ENCODE peak calls at places on chromosomes 6 and 20, in four cellular contexts. W is endothelial cell of umbilical vein, Y is body of pancreas, P is adrenal gland. H is an unnamed sample. For H3K9me3, the result is how much of the 10 kb centered on the place peaks cover.

GRCh38 chr6:169661357-169661756 is 40.5 kb downstream of the WDR27 start:
- DNase-seq in W (no peak), Y (no peak), P (no peak), H (no peak)

GRCh38 chr6:4021862-4022715 is 56.8 kb downstream of the FAM217A start:
- DNase-seq in W (peak), Y (no peak), P (no peak), H (no peak)

GRCh38 chr20:20450461-20451027 is 82.6 kb downstream of the INSM1 start:
- DNase-seq in W (peak), Y (peak), P (no peak), H (peak)

GRCh38 chr6:2940010-2940850 is 31.1 kb downstream of the SERPINB6 start:
- DNase-seq in W (no peak), Y (no peak), P (no peak), H (no peak)

GRCh38 chr20:3753098-3753497 is 14.5 kb downstream of the ADISSP start:
- DNase-seq in W (peak), Y (peak), P (peak), H (peak)

GRCh38 chr20:4014031-4014474 is 1.3 kb downstream of the RNF24 start:
- DNase-seq in W (peak), Y (peak), P (peak), H (no peak)

GRCh38 chr6:2843138-2843740 is 1.6 kb upstream of the SERPINB1 start:
- DNase-seq in W (no peak), Y (peak), P (no peak), H (no peak)

GRCh38 chr6:148837941-148838340 is 91.1 kb downstream of the UST start:
- DNase-seq in W (no peak), Y (no peak), P (no peak), H (no peak)

GRCh38 chr6:47106721-47107197 is 64.6 kb upstream of the ADGRF1 start:
- DNase-seq in W (no peak), Y (no peak), P (no peak), H (no peak)

GRCh38 chr6:44404022-44404714 is 16.7 kb downstream of the CDC5L start:
- DNase-seq in W (no peak), Y (no peak), P (no peak), H (no peak)

DNA sequence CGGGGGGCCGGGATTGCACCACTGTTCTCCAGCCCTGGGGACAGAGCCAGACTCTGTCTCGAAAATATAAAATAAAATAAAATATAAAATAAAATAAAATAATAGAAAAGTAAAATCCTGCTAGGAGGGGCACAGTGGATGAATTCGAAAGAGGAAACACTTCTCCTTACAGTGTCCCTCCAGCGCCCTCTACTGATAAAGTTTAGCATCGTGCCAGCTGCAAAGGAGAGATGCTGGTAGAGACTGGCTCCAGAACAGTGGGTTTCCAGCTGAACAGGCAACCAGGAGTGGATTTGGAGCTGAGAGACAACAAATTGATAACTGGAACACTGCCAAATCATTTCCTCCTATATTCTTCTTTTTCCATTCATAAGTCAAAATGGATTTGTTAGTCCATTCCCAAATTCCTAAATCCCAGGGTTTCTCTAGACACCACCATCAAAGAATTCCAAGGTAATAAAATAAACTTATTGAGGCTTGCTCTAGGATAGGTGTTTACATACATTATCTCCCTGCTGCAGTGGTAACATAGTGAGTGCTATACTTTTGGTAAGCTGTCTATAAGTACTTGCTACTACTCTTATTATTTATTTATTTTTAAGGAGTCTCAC is 31.7 kb upstream of the TBPL1 start:
- DNase-seq in W (peak), Y (peak), P (peak), H (peak)
- TF ChIP-seq CTCF in W (peak), Y (peak), P (peak), H (peak)

DNA sequence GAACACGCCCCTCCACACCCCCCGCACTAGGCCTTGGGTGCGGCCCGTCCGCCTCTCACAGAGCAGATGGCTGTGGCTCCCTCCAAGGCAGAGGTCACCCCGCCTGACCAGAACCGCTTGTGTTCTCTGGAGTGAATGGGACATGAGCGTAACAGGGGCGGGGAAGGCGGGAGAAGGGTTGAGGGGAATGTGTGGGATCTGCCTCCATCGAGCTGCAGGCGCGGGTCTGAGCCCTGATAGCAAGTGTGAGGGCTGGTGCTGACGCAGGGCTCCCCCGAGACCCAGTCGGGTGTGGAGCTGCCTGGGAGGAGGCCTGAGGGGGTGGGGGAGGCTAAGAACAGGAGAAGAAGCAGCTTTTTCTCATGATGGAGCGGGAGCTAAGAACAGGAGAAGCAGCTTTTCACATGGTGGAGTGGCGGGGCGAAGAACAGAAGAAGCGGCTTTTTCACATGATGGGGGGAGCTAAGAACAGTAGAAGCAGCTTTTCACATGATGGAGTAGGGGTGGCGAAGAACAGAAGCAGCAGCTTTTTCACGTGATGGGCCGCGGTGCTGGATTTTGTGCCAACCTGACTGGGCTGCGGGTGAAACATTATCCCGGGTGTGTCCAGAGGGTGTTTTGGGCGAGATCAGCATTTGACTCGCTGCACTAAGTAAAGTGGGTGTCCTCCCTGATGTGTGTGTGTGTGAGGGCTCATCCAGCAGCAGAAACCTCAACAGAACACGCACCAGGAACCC is 169.2 kb downstream of the TTLL2 start:
- DNase-seq in W (no peak), Y (no peak), P (no peak), H (peak)
- H3K9me3 ChIP-seq in W (under half), Y (under half), P (under half), H (under half)

GRCh38 chr20:50929299-50930138 is 1.7 kb downstream of the ADNP start:
- DNase-seq in W (peak), Y (peak), P (peak), H (peak)
- TF ChIP-seq POLR2A in W (peak), Y (no peak), P (no peak), H (no peak)

DNA sequence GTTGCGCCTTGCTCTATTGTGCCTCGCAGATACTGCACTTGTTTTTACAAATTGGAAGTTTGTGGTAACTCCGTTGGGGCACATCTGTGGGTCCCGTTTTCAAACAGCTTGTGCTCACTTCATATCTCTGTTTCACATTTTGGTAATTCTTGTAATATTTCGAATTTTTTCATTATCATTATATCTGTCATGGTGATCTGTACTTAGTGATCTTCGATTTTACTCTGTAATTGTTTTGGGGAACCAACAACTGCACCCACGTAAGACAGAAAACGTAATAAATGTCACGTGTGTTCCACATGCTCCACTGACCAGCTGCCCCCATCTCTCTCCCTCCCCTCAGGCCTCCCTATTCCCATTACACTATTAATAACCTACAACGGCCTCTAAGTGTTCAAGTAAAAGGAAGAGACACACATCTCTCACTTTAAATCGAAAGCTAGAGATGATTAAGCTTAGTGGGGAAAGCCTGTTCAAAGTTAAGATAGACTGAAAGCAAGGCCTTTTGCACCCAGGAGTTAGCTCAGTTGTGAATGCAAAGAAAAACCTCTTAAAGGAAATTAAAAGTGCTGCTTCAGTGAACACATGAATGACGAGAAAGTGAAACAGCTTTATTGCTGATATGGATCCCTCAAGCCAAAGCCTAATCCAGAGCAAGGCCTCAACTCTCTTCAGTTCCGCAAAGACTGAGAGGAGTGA is 26.9 kb downstream of the TTLL2 start:
- DNase-seq in W (no peak), Y (no peak), P (no peak), H (no peak)
- TF ChIP-seq CTCF in W (no peak), Y (no peak), P (no peak), H (no peak)

GRCh38 chr6:122953766-122954165 is 42.3 kb upstream of the CLVS2 start:
- DNase-seq in W (no peak), Y (no peak), P (no peak), H (no peak)
- H3K9me3 ChIP-seq in W (under half), Y (under half), P (under half), H (under half)

GRCh38 chr6:56954389-56955170 is at the start of gene BEND6:
- DNase-seq in W (peak), Y (peak), P (peak), H (no peak)
- TF ChIP-seq POLR2A in W (no peak), Y (no peak), P (peak), H (no peak)

GRCh38 chr20:23316626-23317025 is 34.0 kb upstream of the NXT1 start:
- DNase-seq in W (no peak), Y (no peak), P (no peak), H (no peak)

GRCh38 chr20:23318347-23318746 is 32.2 kb upstream of the NXT1 start:
- DNase-seq in W (no peak), Y (no peak), P (no peak), H (no peak)

GRCh38 chr20:23317081-23317480 is 33.5 kb upstream of the NXT1 start:
- DNase-seq in W (no peak), Y (no peak), P (no peak), H (no peak)

GRCh38 chr20:23325107-23325506 is 25.5 kb upstream of the NXT1 start:
- DNase-seq in W (no peak), Y (no peak), P (no peak), H (no peak)

DNA sequence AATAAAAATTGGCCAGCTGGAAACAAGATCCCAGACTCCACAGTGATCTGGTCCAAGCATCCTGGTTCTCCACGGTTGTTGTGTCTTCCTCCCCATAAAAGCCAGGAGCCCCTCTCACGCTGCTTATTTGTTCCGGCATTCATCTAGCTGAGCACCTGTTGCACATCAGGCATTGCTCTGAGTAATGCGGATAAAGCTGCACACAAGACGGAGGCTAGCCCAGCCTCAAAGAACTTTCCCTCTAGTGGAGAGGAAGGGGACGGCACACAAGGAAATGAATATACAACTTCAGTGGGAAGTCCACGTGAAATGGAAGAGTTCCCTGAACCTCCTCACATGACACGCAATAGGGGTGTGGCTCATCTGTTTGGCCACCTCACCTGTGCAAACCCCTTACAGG is 30.3 kb upstream of the NXT1 start:
- DNase-seq in W (peak), Y (no peak), P (no peak), H (no peak)
- TF ChIP-seq CTCF in W (peak), Y (no peak), P (no peak), H (no peak)

GRCh38 chr20:56208121-56208520 is 40.4 kb upstream of the MC3R start:
- DNase-seq in W (no peak), Y (no peak), P (no peak), H (no peak)

GRCh38 chr20:56215115-56215514 is 33.4 kb upstream of the MC3R start:
- DNase-seq in W (no peak), Y (no peak), P (no peak), H (no peak)

GRCh38 chr20:56211051-56211450 is 37.5 kb upstream of the MC3R start:
- DNase-seq in W (no peak), Y (no peak), P (no peak), H (no peak)

GRCh38 chr20:56207656-56208055 is 40.9 kb upstream of the MC3R start:
- DNase-seq in W (no peak), Y (no peak), P (no peak), H (no peak)

DNA sequence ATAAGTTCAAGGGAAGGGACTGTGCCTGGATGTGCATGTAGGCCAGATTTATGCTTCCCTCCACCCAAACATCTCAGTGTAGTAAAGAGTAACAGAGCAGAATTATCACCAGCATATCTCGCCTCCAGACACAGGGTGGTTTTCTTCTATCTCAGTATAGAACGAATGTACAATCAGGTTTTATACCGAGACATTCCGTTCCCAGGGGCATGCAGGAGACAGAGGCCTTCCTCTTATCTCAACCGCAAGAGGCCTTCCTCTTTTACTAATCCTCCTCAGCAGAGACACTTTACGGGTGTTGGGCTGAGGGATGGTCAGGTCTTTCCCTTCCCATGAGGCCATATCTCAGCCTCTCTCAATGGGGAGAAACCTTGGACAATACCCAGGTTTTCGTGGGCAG is 36.5 kb upstream of the MC3R start:
- DNase-seq in W (no peak), Y (no peak), P (no peak), H (no peak)
- H3K9me3 ChIP-seq in W (under half), Y (under half), P (under half), H (under half)